ENCODE peak calls at places on chromosome 4, in four cellular contexts. T, J, E and D are unnamed samples.

GRCh38 chr4:81380364-81380853 is 91.3 kb downstream of the RASGEF1B start:
- DNase-seq in T (no peak), J (no peak), E (no peak), D (no peak)

GRCh38 chr4:87120411-87121162 is 99.8 kb downstream of the KLHL8 start:
- DNase-seq in E (no peak), J (no peak), T (no peak), D (peak; percentile 47)

GRCh38 chr4:37188100-37188499 is 56.4 kb upstream of the NWD2 start:
- DNase-seq in J (peak; percentile 25), E (no peak), T (peak; percentile 63), D (peak; percentile 10)

GRCh38 chr4:163515198-163515597 is 20.7 kb downstream of the TMA16 start:
- DNase-seq in E (no peak), J (no peak), T (no peak), D (no peak)

GRCh38 chr4:53477666-53478065 is 100.2 kb downstream of the FIP1L1 start:
- DNase-seq in E (no peak), J (no peak), T (no peak), D (no peak)

GRCh38 chr4:180028682-180029081 is 2214.5 kb upstream of the TENM3 start:
- DNase-seq in T (peak; percentile 68), E (peak; percentile 12), J (no peak), D (peak; percentile 58)

GRCh38 chr4:72209600-72209999 is 177.8 kb downstream of the NPFFR2 start:
- DNase-seq in T (no peak), E (no peak), J (no peak), D (no peak)

GRCh38 chr4:108166441-108167315 is 2.1 kb downstream of the LEF1 start:
- DNase-seq in J (peak; percentile 73), E (no peak), T (peak; percentile 71), D (peak; percentile 10)

GRCh38 chr4:5890063-5890727 is 2.7 kb downstream of the CRMP1 start:
- DNase-seq in T (peak; percentile 93), J (no peak), E (no peak), D (no peak)

GRCh38 chr4:19651481-19651880 is 600.2 kb upstream of the SLIT2 start:
- DNase-seq in T (no peak), E (no peak), J (no peak), D (no peak)

GRCh38 chr4:55795342-55795741 is 24.2 kb upstream of the EXOC1L start:
- DNase-seq in T (no peak), J (no peak), E (no peak), D (no peak)

GRCh38 chr4:110164856-110165255 is 33.6 kb downstream of the ELOVL6 start:
- DNase-seq in T (no peak), J (no peak), E (no peak), D (no peak)

GRCh38 chr4:1971456-1972200 is 37.1 kb downstream of the NELFA start:
- DNase-seq in T (no peak), J (no peak), E (no peak), D (no peak)

GRCh38 chr4:87073187-87073569 is 138.4 kb downstream of the AFF1 start:
- DNase-seq in T (no peak), E (peak; percentile 61), J (no peak), D (peak; percentile 7)

GRCh38 chr4:6568148-6568547 is 6.8 kb upstream of the MAN2B2 start:
- DNase-seq in J (no peak), T (no peak), E (no peak), D (no peak)

GRCh38 chr4:148026022-148026421 is 294.1 kb downstream of the ARHGAP10 start:
- DNase-seq in E (no peak), T (no peak), J (no peak), D (no peak)

GRCh38 chr4:184064877-184065276 is 152.8 kb downstream of the ENPP6 start:
- DNase-seq in E (no peak), T (no peak), J (no peak), D (peak; percentile 28)

GRCh38 chr4:84224522-84224921 is 274.6 kb downstream of the NKX6-1 start:
- DNase-seq in E (no peak), J (no peak), T (no peak), D (no peak)

GRCh38 chr4:185774076-185774731 is 37.8 kb downstream of the SORBS2 start:
- DNase-seq in T (no peak), J (no peak), E (peak; percentile 11), D (peak; percentile 86)

GRCh38 chr4:51943221-51943620 is 76.9 kb downstream of the LRRC66 start:
- DNase-seq in J (no peak), T (no peak), E (no peak), D (peak; percentile 16)

GRCh38 chr4:26870576-26871260 is 10.1 kb downstream of the STIM2 start:
- DNase-seq in J (no peak), E (no peak), T (no peak), D (no peak)

GRCh38 chr4:62225972-62226371 is 1025.8 kb downstream of the ADGRL3 start:
- DNase-seq in J (no peak), E (no peak), T (no peak), D (no peak)

GRCh38 chr4:2714071-2714770 is 41.9 kb downstream of the TNIP2 start:
- DNase-seq in J (no peak), E (no peak), T (no peak), D (no peak)

GRCh38 chr4:55931833-55932232 is 16.9 kb upstream of the CEP135 start:
- DNase-seq in E (no peak), T (no peak), J (no peak), D (no peak)

GRCh38 chr4:173242466-173243250 is 74.0 kb downstream of the GALNT7 start:
- DNase-seq in E (no peak), J (no peak), T (no peak), D (no peak)

GRCh38 chr4:106530816-106531215 is 162.2 kb upstream of the GIMD1 start:
- DNase-seq in E (no peak), T (no peak), J (no peak), D (no peak)

GRCh38 chr4:38133711-38134480 is 173.7 kb downstream of the PTTG2 start:
- DNase-seq in J (no peak), T (no peak), E (no peak), D (no peak)

GRCh38 chr4:14241574-14241973 is 614.0 kb upstream of the BOD1L1 start:
- DNase-seq in E (no peak), T (no peak), J (no peak), D (no peak)

GRCh38 chr4:20544645-20545044 is 155.6 kb upstream of the PACRGL start:
- DNase-seq in T (no peak), J (no peak), E (no peak), D (peak; percentile 14)

GRCh38 chr4:24630937-24631336 is 46.6 kb upstream of the DHX15 start:
- DNase-seq in J (no peak), E (no peak), T (no peak), D (peak; percentile 14)

GRCh38 chr4:19592391-19592790 is 659.3 kb upstream of the SLIT2 start:
- DNase-seq in J (no peak), E (no peak), T (no peak), D (no peak)

GRCh38 chr4:181821039-181822004 is 421.9 kb upstream of the TENM3 start:
- DNase-seq in E (no peak), J (no peak), T (no peak), D (no peak)
- TF ChIP-seq ETV6 in E (no peak), J (no peak), T (no peak), D (no peak)

GRCh38 chr4:145732895-145733880 is 53.2 kb downstream of the C4orf51 start:
- DNase-seq in J (peak; percentile 93), E (peak; percentile 35), T (peak; percentile 96), D (peak; percentile 53)

GRCh38 chr4:145732416-145732815 is 52.5 kb downstream of the C4orf51 start:
- DNase-seq in J (no peak), E (no peak), T (no peak), D (no peak)

GRCh38 chr4:145734051-145734450 is 54.1 kb downstream of the C4orf51 start:
- DNase-seq in E (no peak), T (no peak), J (no peak), D (no peak)

GRCh38 chr4:145732001-145732400 is 52.1 kb downstream of the C4orf51 start:
- DNase-seq in E (no peak), T (no peak), J (no peak), D (no peak)

GRCh38 chr4:145731026-145731425 is 51.1 kb downstream of the C4orf51 start:
- DNase-seq in J (no peak), T (no peak), E (no peak), D (peak; percentile 77)
- TF ChIP-seq ETV6 in J (no peak), T (no peak), E (no peak), D (no peak)

GRCh38 chr4:118313098-118313497 is 39.7 kb downstream of the PRSS12 start:
- DNase-seq in E (no peak), T (no peak), J (no peak), D (no peak)
- TF ChIP-seq ETV6 in E (no peak), T (no peak), J (no peak), D (no peak)

DNA sequence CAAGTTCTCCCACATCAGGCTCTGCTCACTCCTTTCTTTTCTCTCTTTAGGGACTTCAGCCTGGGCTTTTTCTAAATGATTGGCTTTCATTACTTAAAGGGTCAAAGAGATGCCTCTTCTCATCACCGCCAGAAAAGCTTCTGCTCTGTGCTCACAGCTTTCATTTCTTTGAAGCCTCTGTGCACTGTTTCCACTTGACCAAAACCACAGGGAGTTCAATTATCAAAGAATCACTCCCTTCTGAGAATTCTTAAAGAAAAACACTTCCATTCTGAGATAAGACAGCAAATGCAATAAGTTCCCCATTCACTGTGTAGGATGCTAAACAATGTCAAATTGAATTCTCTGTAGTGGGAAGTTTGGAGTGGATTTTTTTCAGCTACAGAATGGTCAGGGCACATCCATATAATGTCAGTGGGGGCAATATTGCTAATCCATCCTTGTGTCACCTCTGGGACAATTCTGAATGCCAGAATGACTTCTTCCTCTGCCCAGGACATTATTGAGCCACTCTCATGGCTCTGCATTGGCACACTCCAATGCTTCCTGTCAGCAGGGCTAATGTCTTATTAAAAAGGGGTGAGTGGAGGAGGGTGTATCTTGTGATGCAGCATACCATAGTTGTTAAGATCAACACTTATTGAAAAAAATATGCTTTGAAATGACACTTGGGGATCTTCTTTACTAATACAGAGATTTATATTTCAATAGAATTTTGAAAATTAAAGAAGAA is 217.6 kb downstream of the SNCA start:
- DNase-seq in J (no peak), T (no peak), E (no peak), D (no peak)
- TF ChIP-seq ETV6 in J (no peak), T (no peak), E (no peak), D (no peak)

GRCh38 chr4:186948361-186949291 is 225.0 kb upstream of the FAT1 start:
- DNase-seq in E (no peak), J (no peak), T (peak; percentile 68), D (no peak)
- TF ChIP-seq ETV6 in E (no peak), J (no peak), T (no peak), D (no peak)

GRCh38 chr4:76977731-76978350 is 28.3 kb downstream of the SEPTIN11 start:
- DNase-seq in J (no peak), E (no peak), T (no peak), D (no peak)
- TF ChIP-seq ETV6 in J (no peak), E (no peak), T (no peak), D (no peak)